ENCODE peak calls at places on chromosomes 1 and 21, in nine cellular contexts. One of them, this sample, is unnamed. For H3K4me1, the result is how much of the 10 kb centered on the place peaks cover.

GRCh38 chr1:11107541-11107940 is 7.9 kb upstream of the EXOSC10 start:
- DNase-seq in prostate gland: no peak
- DNase-seq in adrenal gland: peak
- DNase-seq in esophagus squamous epithelium: no peak
- DNase-seq in left ventricle myocardium inferior: no peak
- DNase-seq in Panc1: no peak
- DNase-seq in SK-N-SH: no peak
- DNase-seq in OCI-LY7: no peak
- DNase-seq in body of pancreas: no peak
- DNase-seq in this sample: no peak

GRCh38 chr1:67415041-67415440 is 15.2 kb downstream of the SERBP1 start:
- DNase-seq in Panc1: no peak
- DNase-seq in body of pancreas: no peak
- DNase-seq in left ventricle myocardium inferior: no peak
- DNase-seq in prostate gland: no peak
- DNase-seq in adrenal gland: no peak
- DNase-seq in esophagus squamous epithelium: no peak
- DNase-seq in SK-N-SH: no peak
- DNase-seq in OCI-LY7: no peak
- DNase-seq in this sample: no peak

GRCh38 chr1:29196863-29197589 is 15.3 kb upstream of the SRSF4 start:
- DNase-seq in body of pancreas: no peak
- DNase-seq in esophagus squamous epithelium: no peak
- DNase-seq in left ventricle myocardium inferior: no peak
- DNase-seq in prostate gland: no peak
- DNase-seq in adrenal gland: no peak
- DNase-seq in OCI-LY7: no peak
- DNase-seq in SK-N-SH: no peak
- DNase-seq in Panc1: no peak
- DNase-seq in this sample: no peak

GRCh38 chr1:175373786-175374623 is 181.4 kb upstream of the KIAA0040 start:
- DNase-seq in adrenal gland: peak
- DNase-seq in SK-N-SH: peak
- DNase-seq in body of pancreas: peak
- DNase-seq in Panc1: no peak
- DNase-seq in esophagus squamous epithelium: no peak
- DNase-seq in prostate gland: no peak
- DNase-seq in left ventricle myocardium inferior: no peak
- DNase-seq in OCI-LY7: peak
- DNase-seq in this sample: no peak

GRCh38 chr1:114482585-114482984 is 28.4 kb downstream of the TRIM33 start:
- DNase-seq in left ventricle myocardium inferior: no peak
- DNase-seq in esophagus squamous epithelium: no peak
- DNase-seq in Panc1: no peak
- DNase-seq in adrenal gland: no peak
- DNase-seq in SK-N-SH: no peak
- DNase-seq in prostate gland: peak
- DNase-seq in OCI-LY7: peak
- DNase-seq in body of pancreas: no peak
- DNase-seq in this sample: no peak

GRCh38 chr1:115829023-115829674 is 11.8 kb downstream of the NHLH2 start:
- DNase-seq in Panc1: no peak
- DNase-seq in esophagus squamous epithelium: no peak
- DNase-seq in SK-N-SH: no peak
- DNase-seq in left ventricle myocardium inferior: no peak
- DNase-seq in body of pancreas: no peak
- DNase-seq in prostate gland: no peak
- DNase-seq in OCI-LY7: no peak
- DNase-seq in adrenal gland: peak
- DNase-seq in this sample: no peak

GRCh38 chr1:110605901-110606783 is at the start of gene KCNA2:
- DNase-seq in Panc1: no peak
- DNase-seq in adrenal gland: no peak
- DNase-seq in left ventricle myocardium inferior: peak
- DNase-seq in body of pancreas: peak
- DNase-seq in esophagus squamous epithelium: no peak
- DNase-seq in prostate gland: no peak
- DNase-seq in SK-N-SH: peak
- DNase-seq in OCI-LY7: no peak
- DNase-seq in this sample: peak

GRCh38 chr1:203129501-203130231 is 2.1 kb downstream of the ADORA1 start:
- DNase-seq in Panc1: no peak
- DNase-seq in SK-N-SH: peak
- DNase-seq in body of pancreas: peak
- DNase-seq in esophagus squamous epithelium: no peak
- DNase-seq in prostate gland: no peak
- DNase-seq in left ventricle myocardium inferior: peak
- DNase-seq in OCI-LY7: no peak
- DNase-seq in adrenal gland: peak
- DNase-seq in this sample: peak

GRCh38 chr21:43959231-43960041 is 52.7 kb upstream of the TRAPPC10 start:
- DNase-seq in OCI-LY7: no peak
- DNase-seq in body of pancreas: no peak
- DNase-seq in left ventricle myocardium inferior: no peak
- DNase-seq in prostate gland: no peak
- DNase-seq in esophagus squamous epithelium: no peak
- DNase-seq in adrenal gland: no peak
- DNase-seq in SK-N-SH: no peak
- DNase-seq in Panc1: no peak
- DNase-seq in this sample: no peak

GRCh38 chr1:232260861-232261260 is 369.1 kb downstream of the SIPA1L2 start:
- DNase-seq in body of pancreas: peak
- DNase-seq in adrenal gland: no peak
- DNase-seq in left ventricle myocardium inferior: no peak
- DNase-seq in SK-N-SH: no peak
- DNase-seq in OCI-LY7: no peak
- DNase-seq in Panc1: no peak
- DNase-seq in esophagus squamous epithelium: no peak
- DNase-seq in prostate gland: no peak
- DNase-seq in this sample: no peak

GRCh38 chr1:55065649-55066048 is 26.3 kb downstream of the PCSK9 start:
- DNase-seq in SK-N-SH: no peak
- DNase-seq in prostate gland: no peak
- DNase-seq in body of pancreas: no peak
- DNase-seq in Panc1: no peak
- DNase-seq in left ventricle myocardium inferior: no peak
- DNase-seq in adrenal gland: no peak
- DNase-seq in esophagus squamous epithelium: no peak
- DNase-seq in OCI-LY7: no peak
- DNase-seq in this sample: no peak

GRCh38 chr1:59079434-59080135 is 217.3 kb upstream of the FGGY start:
- DNase-seq in prostate gland: no peak
- DNase-seq in SK-N-SH: no peak
- DNase-seq in body of pancreas: no peak
- DNase-seq in OCI-LY7: no peak
- DNase-seq in Panc1: no peak
- DNase-seq in esophagus squamous epithelium: no peak
- DNase-seq in left ventricle myocardium inferior: no peak
- DNase-seq in adrenal gland: no peak
- DNase-seq in this sample: no peak

GRCh38 chr1:219120625-219121544 is 52.8 kb upstream of the LYPLAL1 start:
- DNase-seq in adrenal gland: peak
- DNase-seq in esophagus squamous epithelium: no peak
- DNase-seq in SK-N-SH: peak
- DNase-seq in body of pancreas: peak
- DNase-seq in left ventricle myocardium inferior: no peak
- DNase-seq in OCI-LY7: no peak
- DNase-seq in prostate gland: no peak
- DNase-seq in Panc1: no peak
- DNase-seq in this sample: peak

GRCh38 chr1:8040586-8040985 is 14.5 kb upstream of the ERRFI1 start:
- DNase-seq in SK-N-SH: no peak
- DNase-seq in body of pancreas: peak
- DNase-seq in Panc1: peak
- DNase-seq in prostate gland: peak
- DNase-seq in OCI-LY7: no peak
- DNase-seq in esophagus squamous epithelium: peak
- DNase-seq in adrenal gland: peak
- DNase-seq in left ventricle myocardium inferior: peak
- DNase-seq in this sample: peak

GRCh38 chr1:213474054-213474453 is 423.0 kb downstream of the RPS6KC1 start:
- DNase-seq in OCI-LY7: no peak
- DNase-seq in Panc1: no peak
- DNase-seq in left ventricle myocardium inferior: peak
- DNase-seq in SK-N-SH: no peak
- DNase-seq in esophagus squamous epithelium: no peak
- DNase-seq in adrenal gland: peak
- DNase-seq in body of pancreas: peak
- DNase-seq in prostate gland: no peak
- DNase-seq in this sample: peak

GRCh38 chr1:38785285-38786039 is 74.1 kb downstream of the RRAGC start:
- DNase-seq in body of pancreas: no peak
- DNase-seq in esophagus squamous epithelium: no peak
- DNase-seq in left ventricle myocardium inferior: no peak
- DNase-seq in prostate gland: no peak
- DNase-seq in Panc1: no peak
- DNase-seq in OCI-LY7: no peak
- DNase-seq in SK-N-SH: no peak
- DNase-seq in adrenal gland: no peak
- DNase-seq in this sample: no peak

GRCh38 chr1:69535490-69535889 is 32.2 kb upstream of the LRRC7 start:
- DNase-seq in prostate gland: no peak
- DNase-seq in body of pancreas: no peak
- DNase-seq in esophagus squamous epithelium: no peak
- DNase-seq in adrenal gland: no peak
- DNase-seq in SK-N-SH: no peak
- DNase-seq in Panc1: no peak
- DNase-seq in OCI-LY7: no peak
- DNase-seq in left ventricle myocardium inferior: no peak
- DNase-seq in this sample: no peak

DNA sequence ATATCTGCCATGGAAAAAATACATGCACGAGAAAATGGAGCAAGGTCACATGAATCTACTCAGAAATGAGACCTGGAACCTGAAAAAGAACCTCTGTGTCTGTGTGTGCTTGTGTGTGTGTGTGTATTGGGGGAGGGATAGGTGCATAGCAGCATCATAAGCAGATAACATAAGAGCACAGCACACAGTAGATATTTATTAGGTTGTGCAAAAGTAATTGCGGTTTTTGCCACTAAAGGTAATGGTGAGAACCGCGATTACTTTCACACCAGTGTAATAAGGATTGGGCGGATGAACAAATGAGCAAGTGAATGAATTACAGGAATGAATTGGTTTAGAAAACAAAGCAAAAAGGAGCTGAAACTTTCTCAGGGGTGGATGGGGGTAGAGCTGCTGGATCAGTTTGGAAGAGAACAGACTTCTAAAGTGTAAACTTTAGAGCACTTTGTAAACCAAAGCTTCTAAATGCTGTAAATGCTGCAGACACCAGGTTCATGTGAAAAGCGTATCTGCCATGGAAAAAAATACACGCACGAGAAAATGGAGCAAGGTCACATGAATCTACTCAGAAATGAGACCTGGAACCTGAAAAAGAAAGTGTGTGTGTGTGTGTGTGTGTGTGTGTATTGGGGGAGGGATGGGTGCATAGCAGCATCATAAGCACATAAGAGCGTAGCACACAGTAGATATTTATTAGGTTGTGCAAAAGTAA is 156.9 kb downstream of the TOMM20 start:
- DNase-seq in SK-N-SH: no peak
- DNase-seq in esophagus squamous epithelium: no peak
- DNase-seq in adrenal gland: no peak
- DNase-seq in body of pancreas: no peak
- DNase-seq in OCI-LY7: no peak
- DNase-seq in left ventricle myocardium inferior: no peak
- DNase-seq in prostate gland: no peak
- DNase-seq in Panc1: no peak
- DNase-seq in this sample: no peak
- H3K4me1 ChIP-seq in SK-N-SH: under half
- H3K4me1 ChIP-seq in esophagus squamous epithelium: under half
- H3K4me1 ChIP-seq in adrenal gland: under half
- H3K4me1 ChIP-seq in body of pancreas: under half
- H3K4me1 ChIP-seq in OCI-LY7: half or more
- H3K4me1 ChIP-seq in left ventricle myocardium inferior: under half
- H3K4me1 ChIP-seq in prostate gland: under half
- H3K4me1 ChIP-seq in Panc1: half or more
- H3K4me1 ChIP-seq in this sample: under half

GRCh38 chr1:211332036-211332616 is 5.5 kb downstream of the TRAF5 start:
- DNase-seq in Panc1: no peak
- DNase-seq in SK-N-SH: peak
- DNase-seq in body of pancreas: peak
- DNase-seq in adrenal gland: no peak
- DNase-seq in OCI-LY7: no peak
- DNase-seq in prostate gland: no peak
- DNase-seq in left ventricle myocardium inferior: no peak
- DNase-seq in esophagus squamous epithelium: no peak
- DNase-seq in this sample: no peak
- H3K4me1 ChIP-seq in Panc1: under half
- H3K4me1 ChIP-seq in SK-N-SH: under half
- H3K4me1 ChIP-seq in body of pancreas: half or more
- H3K4me1 ChIP-seq in adrenal gland: under half
- H3K4me1 ChIP-seq in OCI-LY7: half or more
- H3K4me1 ChIP-seq in prostate gland: under half
- H3K4me1 ChIP-seq in left ventricle myocardium inferior: under half
- H3K4me1 ChIP-seq in esophagus squamous epithelium: under half
- H3K4me1 ChIP-seq in this sample: under half

DNA sequence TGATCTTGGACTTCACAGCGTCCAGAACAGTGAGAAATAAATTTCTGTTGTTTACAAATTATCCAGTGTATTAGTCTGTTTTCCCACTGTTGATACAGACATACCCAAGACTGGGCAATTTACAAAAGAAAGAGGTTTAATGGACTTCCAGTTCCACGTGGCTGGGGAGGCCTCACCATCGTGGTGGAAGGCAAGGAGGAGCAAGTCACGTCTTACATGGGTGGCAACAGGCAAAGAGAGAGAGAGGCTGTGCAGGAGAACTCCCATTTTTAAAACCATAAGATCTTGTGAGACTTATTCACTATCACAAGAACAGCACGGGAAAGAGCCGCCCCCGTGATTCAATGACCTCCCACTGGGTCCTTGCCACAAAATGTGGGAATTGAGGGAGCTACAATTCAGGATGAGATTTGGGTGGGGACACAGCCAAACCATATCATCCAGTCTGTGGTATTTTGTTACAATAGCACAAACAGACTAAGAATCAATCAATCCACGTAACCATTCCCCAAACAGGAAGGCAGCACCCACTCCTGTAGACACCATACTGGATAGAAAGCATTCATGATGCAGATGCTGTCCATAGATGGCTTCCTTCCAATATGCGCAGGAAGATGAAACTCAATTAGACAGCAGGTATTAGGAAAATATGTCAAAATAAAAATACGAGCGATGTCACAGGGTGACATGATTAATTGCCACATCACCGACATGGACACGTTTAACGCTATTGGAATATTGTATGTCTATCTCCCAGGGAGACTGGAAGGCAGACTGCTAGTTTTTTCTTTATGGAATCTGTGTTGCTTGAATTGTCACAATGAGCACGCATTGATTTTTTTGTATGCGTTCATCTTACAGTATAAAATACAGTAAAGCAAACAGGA is 22.8 kb downstream of the ECE1 start:
- DNase-seq in Panc1: no peak
- DNase-seq in SK-N-SH: no peak
- DNase-seq in left ventricle myocardium inferior: no peak
- DNase-seq in esophagus squamous epithelium: no peak
- DNase-seq in adrenal gland: no peak
- DNase-seq in prostate gland: no peak
- DNase-seq in OCI-LY7: no peak
- DNase-seq in body of pancreas: no peak
- DNase-seq in this sample: no peak
- H3K4me1 ChIP-seq in Panc1: under half
- H3K4me1 ChIP-seq in SK-N-SH: under half
- H3K4me1 ChIP-seq in left ventricle myocardium inferior: half or more
- H3K4me1 ChIP-seq in esophagus squamous epithelium: under half
- H3K4me1 ChIP-seq in adrenal gland: under half
- H3K4me1 ChIP-seq in prostate gland: under half
- H3K4me1 ChIP-seq in OCI-LY7: under half
- H3K4me1 ChIP-seq in body of pancreas: half or more
- H3K4me1 ChIP-seq in this sample: half or more

GRCh38 chr1:206896261-206896660 is 982 bp upstream of the IL24 start:
- DNase-seq in esophagus squamous epithelium: no peak
- DNase-seq in body of pancreas: no peak
- DNase-seq in prostate gland: no peak
- DNase-seq in Panc1: no peak
- DNase-seq in adrenal gland: no peak
- DNase-seq in OCI-LY7: no peak
- DNase-seq in left ventricle myocardium inferior: no peak
- DNase-seq in SK-N-SH: no peak
- DNase-seq in this sample: no peak
- H3K4me1 ChIP-seq in esophagus squamous epithelium: under half
- H3K4me1 ChIP-seq in body of pancreas: under half
- H3K4me1 ChIP-seq in prostate gland: under half
- H3K4me1 ChIP-seq in Panc1: under half
- H3K4me1 ChIP-seq in adrenal gland: under half
- H3K4me1 ChIP-seq in OCI-LY7: under half
- H3K4me1 ChIP-seq in left ventricle myocardium inferior: under half
- H3K4me1 ChIP-seq in SK-N-SH: under half
- H3K4me1 ChIP-seq in this sample: under half